ENCODE peak calls at places on chromosomes 12 and 14, in five cellular contexts. One of them, this sample, is unnamed.

GRCh38 chr12:110123861-110124183 is 335 bp upstream of the IFT81 start:
- DNase-seq in activated naive CD4-positive, alpha-beta T cell treated with anti-CD3 and anti-CD28 coated beads, Interleukin-2, amount 50 U/mL, for 72 hours: no peak
- DNase-seq in mucosa of gallbladder: no peak
- DNase-seq in effector memory CD4-positive, alpha-beta T cell: no peak
- DNase-seq in stimulated activated CD4-positive, alpha-beta T cell treated with anti-CD3 and anti-CD28 coated beads, Interleukin-4, amount 100 ng/mL, for 1 hour: no peak
- DNase-seq in this sample: no peak

GRCh38 chr14:70664698-70665447 is 23.2 kb downstream of the TTC9 start:
- DNase-seq in activated naive CD4-positive, alpha-beta T cell treated with anti-CD3 and anti-CD28 coated beads, Interleukin-2, amount 50 U/mL, for 72 hours: no peak
- DNase-seq in stimulated activated CD4-positive, alpha-beta T cell treated with anti-CD3 and anti-CD28 coated beads, Interleukin-4, amount 100 ng/mL, for 1 hour: no peak
- DNase-seq in effector memory CD4-positive, alpha-beta T cell: no peak
- DNase-seq in mucosa of gallbladder: no peak
- DNase-seq in this sample: no peak

GRCh38 chr14:101780390-101780789 is 18.9 kb downstream of the PPP2R5C start:
- DNase-seq in mucosa of gallbladder: no peak
- DNase-seq in activated naive CD4-positive, alpha-beta T cell treated with anti-CD3 and anti-CD28 coated beads, Interleukin-2, amount 50 U/mL, for 72 hours: no peak
- DNase-seq in effector memory CD4-positive, alpha-beta T cell: no peak
- DNase-seq in stimulated activated CD4-positive, alpha-beta T cell treated with anti-CD3 and anti-CD28 coated beads, Interleukin-4, amount 100 ng/mL, for 1 hour: no peak
- DNase-seq in this sample: no peak

GRCh38 chr12:1093166-1093751 is 102.2 kb downstream of the ERC1 start:
- DNase-seq in activated naive CD4-positive, alpha-beta T cell treated with anti-CD3 and anti-CD28 coated beads, Interleukin-2, amount 50 U/mL, for 72 hours: peak; percentile 54
- DNase-seq in stimulated activated CD4-positive, alpha-beta T cell treated with anti-CD3 and anti-CD28 coated beads, Interleukin-4, amount 100 ng/mL, for 1 hour: no peak
- DNase-seq in effector memory CD4-positive, alpha-beta T cell: no peak
- DNase-seq in mucosa of gallbladder: no peak
- DNase-seq in this sample: peak; percentile 64

GRCh38 chr12:57093412-57094193 is 4.7 kb downstream of the NAB2 start:
- DNase-seq in effector memory CD4-positive, alpha-beta T cell: peak; percentile 20
- DNase-seq in stimulated activated CD4-positive, alpha-beta T cell treated with anti-CD3 and anti-CD28 coated beads, Interleukin-4, amount 100 ng/mL, for 1 hour: peak; percentile 75
- DNase-seq in mucosa of gallbladder: peak; percentile 76
- DNase-seq in activated naive CD4-positive, alpha-beta T cell treated with anti-CD3 and anti-CD28 coated beads, Interleukin-2, amount 50 U/mL, for 72 hours: peak; percentile 71
- DNase-seq in this sample: peak; percentile 83

GRCh38 chr14:38948576-38948975 is 154.5 kb downstream of the SEC23A start:
- DNase-seq in effector memory CD4-positive, alpha-beta T cell: no peak
- DNase-seq in stimulated activated CD4-positive, alpha-beta T cell treated with anti-CD3 and anti-CD28 coated beads, Interleukin-4, amount 100 ng/mL, for 1 hour: no peak
- DNase-seq in mucosa of gallbladder: no peak
- DNase-seq in activated naive CD4-positive, alpha-beta T cell treated with anti-CD3 and anti-CD28 coated beads, Interleukin-2, amount 50 U/mL, for 72 hours: no peak
- DNase-seq in this sample: no peak

GRCh38 chr12:81627336-81628189 is 131.6 kb downstream of the PPFIA2 start:
- DNase-seq in mucosa of gallbladder: no peak
- DNase-seq in effector memory CD4-positive, alpha-beta T cell: no peak
- DNase-seq in stimulated activated CD4-positive, alpha-beta T cell treated with anti-CD3 and anti-CD28 coated beads, Interleukin-4, amount 100 ng/mL, for 1 hour: no peak
- DNase-seq in activated naive CD4-positive, alpha-beta T cell treated with anti-CD3 and anti-CD28 coated beads, Interleukin-2, amount 50 U/mL, for 72 hours: no peak
- DNase-seq in this sample: peak; percentile 57

GRCh38 chr14:75150150-75150549 is 23.3 kb upstream of the NEK9 start:
- DNase-seq in mucosa of gallbladder: no peak
- DNase-seq in activated naive CD4-positive, alpha-beta T cell treated with anti-CD3 and anti-CD28 coated beads, Interleukin-2, amount 50 U/mL, for 72 hours: no peak
- DNase-seq in stimulated activated CD4-positive, alpha-beta T cell treated with anti-CD3 and anti-CD28 coated beads, Interleukin-4, amount 100 ng/mL, for 1 hour: no peak
- DNase-seq in effector memory CD4-positive, alpha-beta T cell: no peak
- DNase-seq in this sample: peak; percentile 76

GRCh38 chr12:130953783-130954543 is at the start of gene ADGRD1:
- DNase-seq in effector memory CD4-positive, alpha-beta T cell: no peak
- DNase-seq in activated naive CD4-positive, alpha-beta T cell treated with anti-CD3 and anti-CD28 coated beads, Interleukin-2, amount 50 U/mL, for 72 hours: no peak
- DNase-seq in stimulated activated CD4-positive, alpha-beta T cell treated with anti-CD3 and anti-CD28 coated beads, Interleukin-4, amount 100 ng/mL, for 1 hour: no peak
- DNase-seq in mucosa of gallbladder: peak; percentile 66
- DNase-seq in this sample: no peak

GRCh38 chr12:74980510-74980909 is 229.1 kb downstream of the KCNC2 start:
- DNase-seq in activated naive CD4-positive, alpha-beta T cell treated with anti-CD3 and anti-CD28 coated beads, Interleukin-2, amount 50 U/mL, for 72 hours: no peak
- DNase-seq in mucosa of gallbladder: no peak
- DNase-seq in stimulated activated CD4-positive, alpha-beta T cell treated with anti-CD3 and anti-CD28 coated beads, Interleukin-4, amount 100 ng/mL, for 1 hour: no peak
- DNase-seq in effector memory CD4-positive, alpha-beta T cell: no peak
- DNase-seq in this sample: no peak

GRCh38 chr12:67940780-67941243 is 48.4 kb upstream of the IFNG-AS1 start:
- DNase-seq in stimulated activated CD4-positive, alpha-beta T cell treated with anti-CD3 and anti-CD28 coated beads, Interleukin-4, amount 100 ng/mL, for 1 hour: no peak
- DNase-seq in mucosa of gallbladder: peak; percentile 43
- DNase-seq in effector memory CD4-positive, alpha-beta T cell: no peak
- DNase-seq in activated naive CD4-positive, alpha-beta T cell treated with anti-CD3 and anti-CD28 coated beads, Interleukin-2, amount 50 U/mL, for 72 hours: no peak
- DNase-seq in this sample: peak; percentile 69

GRCh38 chr14:71711619-71712018 is 220.6 kb upstream of the RGS6 start:
- DNase-seq in mucosa of gallbladder: no peak
- DNase-seq in effector memory CD4-positive, alpha-beta T cell: no peak
- DNase-seq in activated naive CD4-positive, alpha-beta T cell treated with anti-CD3 and anti-CD28 coated beads, Interleukin-2, amount 50 U/mL, for 72 hours: no peak
- DNase-seq in stimulated activated CD4-positive, alpha-beta T cell treated with anti-CD3 and anti-CD28 coated beads, Interleukin-4, amount 100 ng/mL, for 1 hour: no peak
- DNase-seq in this sample: peak; percentile 87